ENCODE peak calls at places on chromosomes 3 and 15, in four cellular contexts. K is kidney, X is nephron progenitor cell, I is WTC11. M is an unnamed sample.

GRCh38 chr15:32029862-32030781 is at the start of gene CHRNA7:
- DNase-seq in K (peak; percentile 86), X (peak; percentile 81), I (peak; percentile 77), M (peak; percentile 84)

GRCh38 chr3:16177962-16178627 is 3.6 kb downstream of the GALNT15 start:
- DNase-seq in K (peak; percentile 91), X (peak; percentile 90), I (peak; percentile 91), M (peak; percentile 92)

GRCh38 chr3:190883973-190884832 is 21.7 kb upstream of the GMNC start:
- DNase-seq in K (no peak), X (peak; percentile 63), I (peak; percentile 53), M (peak; percentile 56)

GRCh38 chr15:38853608-38854007 is 289.0 kb upstream of the RASGRP1 start:
- DNase-seq in K (no peak), X (peak; percentile 36), I (peak; percentile 75), M (peak; percentile 45)

GRCh38 chr3:30644615-30645014 is 38.2 kb downstream of the TGFBR2 start:
- DNase-seq in K (no peak), X (no peak), I (no peak), M (no peak)

GRCh38 chr3:32596926-32597369 is 26.3 kb upstream of the DYNC1LI1 start:
- DNase-seq in K (no peak), X (no peak), I (no peak), M (no peak)

GRCh38 chr15:74780983-74781672 is 752 bp upstream of the CSK start:
- DNase-seq in K (no peak), X (no peak), I (no peak), M (no peak)

GRCh38 chr3:36729204-36730056 is 34.9 kb downstream of the DCLK3 start:
- DNase-seq in K (no peak), X (no peak), I (no peak), M (no peak)

GRCh38 chr3:42819351-42819965 is 10.2 kb downstream of the ACKR2 start:
- DNase-seq in K (no peak), X (no peak), I (peak; percentile 40), M (peak; percentile 24)

GRCh38 chr15:50871832-50872231 is 36.7 kb upstream of the AP4E1 start:
- DNase-seq in K (no peak), X (no peak), I (no peak), M (no peak)

GRCh38 chr3:47464603-47465002 is 11.1 kb downstream of the SCAP start:
- DNase-seq in K (no peak), X (no peak), I (no peak), M (no peak)

GRCh38 chr3:149442845-149443544 is 31.5 kb upstream of the TM4SF4 start:
- DNase-seq in K (no peak), X (no peak), I (no peak), M (no peak)

GRCh38 chr3:115839246-115839645 is 215.9 kb downstream of the GAP43 start:
- DNase-seq in K (no peak), X (no peak), I (no peak), M (no peak)

GRCh38 chr3:23648326-23648964 is 157.3 kb upstream of the UBE2E1 start:
- DNase-seq in K (no peak), X (no peak), I (no peak), M (no peak)

GRCh38 chr3:194399874-194400411 is 877 bp upstream of the GP5 start:
- DNase-seq in K (no peak), X (no peak), I (no peak), M (no peak)

GRCh38 chr3:186400026-186400425 is 38.0 kb upstream of the DGKG start:
- DNase-seq in K (no peak), X (no peak), I (no peak), M (no peak)

GRCh38 chr3:133895208-133896001 is at the start of gene RAB6B:
- DNase-seq in K (peak; percentile 78), X (peak; percentile 78), I (peak; percentile 70), M (peak; percentile 89)

GRCh38 chr3:157695586-157695985 is 192.4 kb upstream of the VEPH1 start:
- DNase-seq in K (no peak), X (no peak), I (no peak), M (no peak)

GRCh38 chr3:98782826-98783500 is 19.8 kb downstream of the ST3GAL6 start:
- DNase-seq in K (peak; percentile 64), X (no peak), I (no peak), M (no peak)

GRCh38 chr3:155387571-155387970 is 94.1 kb upstream of the STRIT1 start:
- DNase-seq in K (no peak), X (no peak), I (no peak), M (no peak)

GRCh38 chr15:99085413-99086326 is 19.2 kb upstream of the SYNM start:
- DNase-seq in K (no peak), X (no peak), I (no peak), M (no peak)

GRCh38 chr3:155791190-155791589 is 14.9 kb downstream of the C3orf33 start:
- DNase-seq in K (no peak), X (no peak), I (no peak), M (no peak)

GRCh38 chr3:5238545-5238944 is 51.0 kb downstream of the EDEM1 start:
- DNase-seq in K (no peak), X (no peak), I (no peak), M (no peak)

GRCh38 chr15:83282859-83283812 is 1.3 kb downstream of the BNC1 start:
- DNase-seq in K (peak; percentile 83), X (peak; percentile 69), I (peak; percentile 59), M (peak; percentile 63)

GRCh38 chr15:89458440-89458839 is 37.9 kb downstream of the RHCG start:
- DNase-seq in K (peak; percentile 13), X (no peak), I (no peak), M (no peak)

GRCh38 chr15:99368743-99369142 is 117.5 kb downstream of the LRRC28 start:
- DNase-seq in K (no peak), X (no peak), I (no peak), M (no peak)

GRCh38 chr3:38005076-38006020 is 14.8 kb downstream of the VILL start:
- DNase-seq in K (peak; percentile 85), X (no peak), I (no peak), M (no peak)

GRCh38 chr3:71753716-71754609 is at the start of gene GPR27:
- DNase-seq in K (peak; percentile 75), X (peak; percentile 55), I (peak; percentile 30), M (peak; percentile 57)

GRCh38 chr3:107431048-107431297 is 53.7 kb downstream of the CCDC54 start:
- DNase-seq in K (no peak), X (no peak), I (peak; percentile 48), M (no peak)

GRCh38 chr3:62248831-62249776 is 124.2 kb downstream of the FEZF2 start:
- DNase-seq in K (no peak), X (no peak), I (no peak), M (no peak)

GRCh38 chr15:23797747-23798157 is 110.6 kb upstream of the NDN start:
- DNase-seq in K (no peak), X (peak; percentile 8), I (no peak), M (peak; percentile 37)

GRCh38 chr15:33298631-33299030 is 12.1 kb upstream of the RYR3 start:
- DNase-seq in K (no peak), X (no peak), I (no peak), M (no peak)

GRCh38 chr15:71114887-71115566 is at the start of gene THSD4:
- DNase-seq in K (peak; percentile 92), X (peak; percentile 88), I (peak; percentile 91), M (peak; percentile 91)

GRCh38 chr3:128360243-128360642 is 106.4 kb downstream of the DNAJB8 start:
- DNase-seq in K (peak; percentile 63), X (no peak), I (no peak), M (no peak)

GRCh38 chr15:29969587-29970401 is 113.0 kb upstream of the GOLGA8J start:
- DNase-seq in K (no peak), X (no peak), I (no peak), M (no peak)
- TF ChIP-seq CTCF in K (no peak), X (no peak), I (no peak), M (no peak)

DNA sequence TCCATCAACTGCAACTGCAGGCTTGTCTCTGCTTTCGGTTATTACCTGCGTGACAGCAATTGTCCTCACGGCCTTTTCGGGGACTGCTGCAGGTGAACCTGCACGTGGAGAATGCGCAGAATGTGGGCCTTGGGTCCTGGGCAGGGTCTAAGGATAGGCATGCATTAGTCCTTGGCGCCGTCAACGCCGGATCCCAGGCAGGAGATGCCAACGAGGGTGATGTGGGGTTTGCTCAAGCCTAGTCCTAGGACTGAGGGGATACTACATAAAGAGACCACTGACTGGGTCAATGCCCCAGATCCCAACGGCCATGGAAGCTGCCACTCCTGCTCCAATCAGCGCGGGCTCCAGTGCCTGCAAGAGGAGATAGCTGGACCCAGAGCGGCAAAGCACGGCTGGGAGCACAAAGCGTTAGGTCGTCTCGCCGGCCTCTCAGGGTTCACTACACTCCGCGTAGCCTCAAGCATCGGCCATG is 448 bp upstream of the RBM15B start:
- DNase-seq in K (no peak), X (peak; percentile 24), I (no peak), M (no peak)
- TF ChIP-seq CTCF in K (no peak), X (peak; percentile 76), I (peak; percentile 55), M (peak; percentile 78)

GRCh38 chr3:141227752-141228151 is 3.9 kb upstream of the PXYLP1 start:
- DNase-seq in K (no peak), X (no peak), I (no peak), M (no peak)

GRCh38 chr3:141230293-141230692 is 1.3 kb upstream of the PXYLP1 start:
- DNase-seq in K (no peak), X (no peak), I (no peak), M (no peak)

GRCh38 chr3:141229132-141229531 is 2.5 kb upstream of the PXYLP1 start:
- DNase-seq in K (no peak), X (no peak), I (no peak), M (peak; percentile 52)

GRCh38 chr3:141225939-141226338 is 5.7 kb upstream of the PXYLP1 start:
- DNase-seq in K (no peak), X (no peak), I (no peak), M (no peak)

DNA sequence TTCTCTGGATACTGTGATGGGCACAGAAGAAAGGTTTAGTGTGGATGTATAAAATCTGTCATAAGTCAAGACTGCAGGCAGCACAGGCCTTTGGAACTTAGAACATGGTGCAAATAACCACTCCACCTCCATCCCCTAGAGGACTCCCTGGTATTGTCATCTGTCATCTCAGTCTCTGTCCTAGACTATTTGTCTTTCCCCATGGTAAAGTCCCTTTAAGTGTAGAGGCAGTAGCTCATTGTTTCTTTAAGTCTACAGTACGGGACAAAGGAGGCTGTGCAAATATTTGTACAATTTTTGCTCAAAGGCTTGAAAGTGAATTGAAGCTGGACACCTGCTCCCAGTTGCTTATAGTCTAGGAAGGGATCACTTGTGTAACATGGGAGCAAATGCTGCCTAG is 3.2 kb upstream of the PXYLP1 start:
- DNase-seq in K (no peak), X (no peak), I (no peak), M (no peak)
- TF ChIP-seq CTCF in K (no peak), X (no peak), I (no peak), M (no peak)

GRCh38 chr3:13718437-13718836 is 161.4 kb downstream of the WNT7A start:
- DNase-seq in K (peak; percentile 68), X (no peak), I (no peak), M (no peak)
- TF ChIP-seq CTCF in K (no peak), X (no peak), I (no peak), M (no peak)